ENCODE peak calls at places on chromosome 17, in four cellular contexts. Q is skeletal muscle cell, L is kidney tubule cell, B is cardiac fibroblast. V is an unnamed sample.
A peak's percentile ranks its signal among the peaks of the same experiment; 100 is the strongest.

GRCh38 chr17:78265121-78265520 is 33.7 kb downstream of the TMEM235 start:
- DNase-seq in L (no peak), Q (no peak), B (no peak), V (no peak)

GRCh38 chr17:2176484-2177175 is 121.7 kb downstream of the HIC1 start:
- DNase-seq in L (no peak), B (no peak), Q (no peak), V (no peak)

GRCh38 chr17:81517339-81518112 is 4.9 kb upstream of the ACTG1 start:
- DNase-seq in L (peak; percentile 45), B (no peak), Q (no peak), V (no peak)

GRCh38 chr17:27109346-27109745 is 184.6 kb upstream of the WSB1 start:
- DNase-seq in B (no peak), L (peak; percentile 26), Q (no peak), V (peak; percentile 61)

GRCh38 chr17:79077587-79077986 is 3.0 kb downstream of the ENGASE start:
- DNase-seq in B (no peak), Q (no peak), L (no peak), V (no peak)

GRCh38 chr17:65542595-65542994 is 18.9 kb downstream of the AXIN2 start:
- DNase-seq in B (no peak), L (peak; percentile 38), Q (no peak), V (no peak)

GRCh38 chr17:11221721-11222120 is 19.3 kb upstream of the SHISA6 start:
- DNase-seq in B (no peak), Q (no peak), L (no peak), V (no peak)

GRCh38 chr17:82127704-82128103 is 29.7 kb upstream of the FASN start:
- DNase-seq in B (no peak), Q (no peak), L (no peak), V (no peak)

GRCh38 chr17:17765921-17766320 is 70.9 kb downstream of the SREBF1 start:
- DNase-seq in Q (no peak), L (no peak), B (no peak), V (no peak)

GRCh38 chr17:59848778-59849177 is 44.0 kb downstream of the TUBD1 start:
- DNase-seq in B (peak; percentile 85), L (peak; percentile 54), Q (peak; percentile 80), V (no peak)

GRCh38 chr17:66855204-66855603 is 20.3 kb downstream of the CACNG5 start:
- DNase-seq in B (no peak), L (no peak), Q (no peak), V (peak; percentile 2)

GRCh38 chr17:14330492-14330920 is 29.6 kb downstream of the HS3ST3B1 start:
- DNase-seq in Q (peak; percentile 44), L (no peak), B (peak; percentile 93), V (no peak)